ENCODE peak calls at places on chromosomes 1 and 21, in six cellular contexts. O is GM23338, R is PC-9, N is psoas muscle, M is sigmoid colon, B is astrocyte. L is an unnamed sample. For H3K27me3, the result is how much of the 10 kb centered on the place peaks cover.

GRCh38 chr1:85572574-85572973 is 8.0 kb upstream of the CCN1 start:
- DNase-seq in O (no peak), R (no peak), N (no peak), M (no peak), B (no peak), L (no peak)

GRCh38 chr1:51956528-51957509 is 33.7 kb downstream of the RAB3B start:
- DNase-seq in N (no peak), B (peak), R (no peak), O (peak), M (no peak), L (no peak)

GRCh38 chr21:46005081-46005480 is 23.5 kb downstream of the COL6A1 start:
- DNase-seq in R (no peak), O (no peak), B (no peak), M (peak), N (no peak), L (no peak)

GRCh38 chr1:36187800-36188593 is 32.0 kb downstream of the MAP7D1 start:
- DNase-seq in B (peak), R (peak), O (peak), N (peak), M (peak), L (peak)

GRCh38 chr1:6256640-6257039 is 4.3 kb downstream of the GPR153 start:
- DNase-seq in N (no peak), O (no peak), B (no peak), R (no peak), M (no peak), L (no peak)

GRCh38 chr1:32448773-32449456 is 16.0 kb upstream of the ZBTB8B start:
- DNase-seq in O (peak), M (no peak), R (peak), B (no peak), N (no peak), L (no peak)

GRCh38 chr1:236151739-236152424 is 9.5 kb downstream of the GPR137B start:
- DNase-seq in R (no peak), B (no peak), M (no peak), N (no peak), O (no peak), L (no peak)

GRCh38 chr1:30615076-30615795 is 108.1 kb downstream of the MATN1 start:
- DNase-seq in O (no peak), M (no peak), R (no peak), B (no peak), N (no peak), L (no peak)

GRCh38 chr1:188670837-188671236 is 1806.8 kb downstream of the BRINP3 start:
- DNase-seq in B (peak), M (no peak), N (no peak), R (peak), O (no peak), L (no peak)

GRCh38 chr1:180282401-180282800 is 52.3 kb downstream of the LHX4 start:
- DNase-seq in O (no peak), M (no peak), R (no peak), B (no peak), N (no peak), L (no peak)

GRCh38 chr1:111730706-111731105 is 8.5 kb downstream of the INKA2 start:
- DNase-seq in N (no peak), O (no peak), M (no peak), R (no peak), B (no peak), L (no peak)

GRCh38 chr1:208189183-208189582 is 55.0 kb downstream of the PLXNA2 start:
- DNase-seq in N (no peak), O (no peak), B (no peak), R (peak), M (no peak), L (no peak)

GRCh38 chr1:207219979-207220889 is 101.2 kb upstream of the CD55 start:
- DNase-seq in O (peak), B (no peak), N (no peak), M (no peak), R (no peak), L (no peak)

GRCh38 chr1:231600461-231600976 is 26.1 kb upstream of the DISC1 start:
- DNase-seq in B (no peak), N (no peak), R (no peak), M (no peak), O (no peak), L (peak)

GRCh38 chr1:226723640-226724532 is 15.2 kb downstream of the ITPKB start:
- DNase-seq in R (peak), O (peak), M (peak), B (peak), N (no peak), L (no peak)

GRCh38 chr1:173057984-173058383 is 7.2 kb upstream of the TNFSF18 start:
- DNase-seq in N (no peak), O (no peak), B (no peak), M (no peak), R (no peak), L (no peak)

GRCh38 chr1:16111771-16112557 is 38.5 kb upstream of the FAM131C start:
- DNase-seq in N (no peak), M (no peak), R (no peak), B (peak), O (no peak), L (peak)

GRCh38 chr1:17075470-17076255 is 21.8 kb upstream of the SDHB start:
- DNase-seq in M (no peak), O (peak), B (no peak), N (no peak), R (no peak), L (no peak)

GRCh38 chr21:35448876-35449599 is 399.9 kb upstream of the RUNX1 start:
- DNase-seq in N (no peak), B (no peak), R (no peak), O (no peak), M (no peak), L (no peak)

GRCh38 chr1:109438798-109439297 is 12.6 kb upstream of the PSMA5 start:
- DNase-seq in M (no peak), R (no peak), B (peak), O (no peak), N (no peak), L (peak)

GRCh38 chr1:111193712-111194480 is 6.5 kb downstream of the DENND2D start:
- DNase-seq in B (no peak), M (no peak), R (no peak), O (no peak), N (no peak), L (no peak)

GRCh38 chr1:191284175-191284574 is 806.5 kb upstream of the BRINP3 start:
- DNase-seq in R (no peak), O (no peak), M (no peak), N (no peak), B (no peak), L (no peak)

GRCh38 chr1:98264727-98265126 is 343.9 kb upstream of the DPYD start:
- DNase-seq in N (no peak), O (no peak), R (no peak), B (no peak), M (no peak), L (no peak)

GRCh38 chr1:153525088-153525713 is 10.6 kb downstream of the S100A6 start:
- DNase-seq in N (peak), R (no peak), B (no peak), O (no peak), M (peak), L (no peak)

DNA sequence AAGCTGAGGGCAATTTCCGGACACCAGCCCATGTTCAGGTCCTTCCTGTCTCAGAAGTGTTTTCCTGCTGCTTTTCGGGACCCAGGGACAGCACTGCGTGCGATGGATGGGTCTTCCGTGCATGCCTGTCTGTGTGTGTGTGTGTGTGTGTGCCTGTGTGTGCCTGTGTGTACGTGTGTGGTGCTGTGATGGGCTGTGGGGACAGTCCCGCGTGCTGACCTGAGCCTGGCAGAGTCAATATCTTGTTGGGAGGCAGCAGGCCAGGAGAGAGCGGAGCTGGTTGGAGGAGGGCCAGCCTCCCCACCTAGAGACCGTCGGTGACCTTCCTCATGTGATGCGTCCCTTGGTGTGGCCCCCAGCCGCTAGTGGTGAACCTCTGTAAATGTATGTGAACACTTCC is 13.7 kb downstream of the SKI start:
- DNase-seq in M (no peak), B (no peak), O (no peak), R (no peak), N (no peak), L (no peak)
- H3K4me3 ChIP-seq in M (no peak), B (no peak), O (no peak), R (no peak), N (no peak), L (no peak)

GRCh38 chr1:2586154-2587070 is at the start of gene PRXL2B:
- DNase-seq in M (peak), R (peak), N (peak), O (peak), B (peak), L (peak)

GRCh38 chr1:2587071-2587859 is 688 bp downstream of the PRXL2B start:
- DNase-seq in O (peak), R (no peak), B (peak), N (no peak), M (no peak), L (no peak)

GRCh38 chr1:2584822-2585317 is 1.7 kb upstream of the PRXL2B start:
- DNase-seq in B (no peak), N (peak), M (no peak), R (no peak), O (no peak), L (no peak)

GRCh38 chr1:2583871-2584341 is 2.7 kb upstream of the PRXL2B start:
- DNase-seq in O (peak), R (no peak), M (no peak), N (peak), B (no peak), L (no peak)

GRCh38 chr1:2585318-2586092 is 1.1 kb upstream of the PRXL2B start:
- DNase-seq in N (peak), R (peak), M (peak), O (peak), B (peak), L (no peak)
- TF ChIP-seq CTCF in N (no peak), R (no peak), M (no peak), O (no peak), B (no peak), L (no peak)

GRCh38 chr1:24935196-24935526 is 5.1 kb upstream of the RUNX3 start:
- DNase-seq in R (no peak), M (peak), O (no peak), B (no peak), N (peak), L (no peak)
- H3K27me3 ChIP-seq in R (under half), M (under half), O (half or more), B (half or more), N (under half), L (half or more)

GRCh38 chr1:205569411-205570172 is 62.2 kb downstream of the ELK4 start:
- DNase-seq in R (no peak), M (peak), B (no peak), N (no peak), O (peak), L (no peak)
- H3K4me3 ChIP-seq in R (peak), M (peak), B (no peak), N (no peak), O (peak), L (no peak)

GRCh38 chr1:19811206-19811851 is 3.8 kb downstream of the RNF186 start:
- DNase-seq in M (no peak), O (peak), R (no peak), N (peak), B (peak), L (no peak)
- TF ChIP-seq CTCF in M (no peak), O (peak), R (peak), N (peak), B (no peak), L (peak)

L was measured in AG04450.